ENCODE peak calls at places on chromosomes 1 and 21, in ten cellular contexts. D is suprapubic skin, Z is Karpas-422, A is fibroblast of lung, K is HCT116, H is right atrium auricular region, L is ovary, C is psoas muscle, S is astrocyte, I is endothelial cell of umbilical vein. P is an unnamed sample.
A peak's percentile ranks its signal among the peaks of the same experiment; 100 is the strongest.

GRCh38 chr1:16425125-16426025 is 11.8 kb downstream of the SPATA21 start:
- DNase-seq in D (no peak), Z (no peak), A (no peak), K (no peak), H (no peak), L (no peak), C (no peak), S (no peak), I (no peak), P (no peak)

GRCh38 chr21:38144193-38144592 is 112.6 kb upstream of the KCNJ15 start:
- DNase-seq in D (no peak), Z (no peak), A (no peak), K (no peak), H (no peak), L (no peak), C (no peak), S (no peak), I (no peak), P (no peak)

GRCh38 chr1:151537112-151537511 is 3.0 kb upstream of the TUFT1 start:
- DNase-seq in D (no peak), Z (no peak), A (peak; percentile 98), K (no peak), H (no peak), L (no peak), C (no peak), S (peak; percentile 99), I (no peak), P (no peak)

GRCh38 chr1:167631987-167632680 is 2.1 kb downstream of the RCSD1 start:
- DNase-seq in D (no peak), Z (peak; percentile 63), A (no peak), K (no peak), H (no peak), L (no peak), C (no peak), S (no peak), I (no peak), P (no peak)

GRCh38 chr1:155126494-155127104 is 1.1 kb upstream of the EFNA1 start:
- DNase-seq in D (peak; percentile 83), Z (peak; percentile 55), A (peak; percentile 39), K (no peak), H (no peak), L (no peak), C (no peak), S (peak; percentile 35), I (peak; percentile 29), P (no peak)

GRCh38 chr1:152928671-152929070 is 18.3 kb upstream of the SPRR5 start:
- DNase-seq in D (no peak), Z (no peak), A (no peak), K (no peak), H (no peak), L (no peak), C (no peak), S (no peak), I (no peak), P (no peak)

GRCh38 chr1:45397285-45397684 is 57.0 kb upstream of the MUTYH start:
- DNase-seq in D (no peak), Z (no peak), A (no peak), K (no peak), H (no peak), L (no peak), C (no peak), S (no peak), I (no peak), P (no peak)

GRCh38 chr1:90640325-90640724 is 76.8 kb downstream of the BARHL2 start:
- DNase-seq in D (no peak), Z (no peak), A (no peak), K (no peak), H (no peak), L (no peak), C (no peak), S (no peak), I (no peak), P (no peak)

GRCh38 chr1:75275107-75275506 is 140.9 kb downstream of the LHX8 start:
- DNase-seq in D (no peak), Z (no peak), A (no peak), K (no peak), H (no peak), L (no peak), C (no peak), S (peak; percentile 4), I (no peak), P (no peak)

GRCh38 chr1:15167386-15167785 is 13.8 kb downstream of the TMEM51 start:
- DNase-seq in D (no peak), Z (no peak), A (peak; percentile 61), K (no peak), H (no peak), L (no peak), C (no peak), S (no peak), I (no peak), P (no peak)

GRCh38 chr1:43319766-43320165 is 17.9 kb upstream of the MPL start:
- DNase-seq in D (no peak), Z (no peak), A (no peak), K (no peak), H (no peak), L (no peak), C (no peak), S (no peak), I (no peak), P (no peak)

GRCh38 chr1:56709269-56709880 is 64.3 kb downstream of the PRKAA2 start:
- DNase-seq in D (no peak), Z (peak; percentile 85), A (peak; percentile 76), K (peak; percentile 45), H (no peak), L (no peak), C (no peak), S (peak; percentile 23), I (peak; percentile 69), P (no peak)

GRCh38 chr1:236144446-236145150 is 2.3 kb downstream of the GPR137B start:
- DNase-seq in D (no peak), Z (peak; percentile 93), A (no peak), K (no peak), H (no peak), L (no peak), C (no peak), S (no peak), I (no peak), P (no peak)

GRCh38 chr1:196877964-196878363 is 9.9 kb upstream of the CFHR4 start:
- DNase-seq in D (no peak), Z (no peak), A (peak; percentile 20), K (no peak), H (no peak), L (no peak), C (no peak), S (peak; percentile 1), I (no peak), P (no peak)

GRCh38 chr1:35049116-35049515 is 17.4 kb upstream of the ZMYM6 start:
- DNase-seq in D (no peak), Z (peak; percentile 67), A (no peak), K (no peak), H (no peak), L (no peak), C (no peak), S (peak; percentile 65), I (no peak), P (no peak)

GRCh38 chr21:43938751-43939442 is 73.2 kb upstream of the TRAPPC10 start:
- DNase-seq in D (peak; percentile 90), Z (peak; percentile 96), A (peak; percentile 67), K (peak; percentile 27), H (peak; percentile 82), L (no peak), C (peak; percentile 84), S (peak; percentile 34), I (peak; percentile 68), P (peak; percentile 69)

GRCh38 chr1:174074757-174075156 is 52.6 kb upstream of the RC3H1 start:
- DNase-seq in D (no peak), Z (peak; percentile 58), A (peak; percentile 72), K (no peak), H (no peak), L (no peak), C (no peak), S (peak; percentile 16), I (peak; percentile 33), P (no peak)

GRCh38 chr1:84855168-84855567 is 37.8 kb downstream of the LPAR3 start:
- DNase-seq in D (no peak), Z (no peak), A (peak; percentile 66), K (no peak), H (no peak), L (no peak), C (no peak), S (peak; percentile 15), I (no peak), P (no peak)
- H3K27me3 ChIP-seq in D (no peaks in the 10 kb centered on the region), Z (no peaks in the 10 kb centered on the region), A (no peaks in the 10 kb centered on the region), K (no peaks in the 10 kb centered on the region), H (no peaks in the 10 kb centered on the region), L (no peaks in the 10 kb centered on the region), C (no peaks in the 10 kb centered on the region), S (no peaks in the 10 kb centered on the region), I (peaks cover 3% of the 10 kb centered on the region), P (no peaks in the 10 kb centered on the region)

DNA sequence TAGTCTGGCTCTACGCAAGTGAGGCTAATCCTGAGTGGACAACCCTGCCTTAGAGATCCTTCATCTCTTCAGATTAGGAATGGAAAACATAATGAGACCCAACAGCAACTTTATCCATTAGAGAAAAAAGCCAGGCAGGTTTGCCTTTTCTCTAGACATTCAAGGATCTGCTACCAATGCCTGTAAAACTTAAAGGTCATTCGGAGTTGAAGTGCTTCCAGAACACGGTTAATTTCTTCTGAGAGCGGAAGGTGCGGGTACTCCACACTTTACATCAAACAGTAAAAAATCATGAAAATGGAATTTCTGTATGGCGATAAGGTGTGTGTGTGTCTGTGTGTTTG is 65.3 kb upstream of the PRKACB start:
- DNase-seq in D (no peak), Z (no peak), A (peak; percentile 4), K (no peak), H (no peak), L (no peak), C (no peak), S (no peak), I (no peak), P (no peak)
- H3K27ac ChIP-seq in D (no peak overlapping the region), Z (no peak overlapping the region), A (peak overlapping the region; percentile 76), K (peak overlapping the region; percentile 72), H (peak overlapping the region; percentile 92), L (no peak overlapping the region), C (no peak overlapping the region), S (peak overlapping the region; percentile 73), I (peak overlapping the region; percentile 59), P (peak overlapping the region; percentile 86)

DNA sequence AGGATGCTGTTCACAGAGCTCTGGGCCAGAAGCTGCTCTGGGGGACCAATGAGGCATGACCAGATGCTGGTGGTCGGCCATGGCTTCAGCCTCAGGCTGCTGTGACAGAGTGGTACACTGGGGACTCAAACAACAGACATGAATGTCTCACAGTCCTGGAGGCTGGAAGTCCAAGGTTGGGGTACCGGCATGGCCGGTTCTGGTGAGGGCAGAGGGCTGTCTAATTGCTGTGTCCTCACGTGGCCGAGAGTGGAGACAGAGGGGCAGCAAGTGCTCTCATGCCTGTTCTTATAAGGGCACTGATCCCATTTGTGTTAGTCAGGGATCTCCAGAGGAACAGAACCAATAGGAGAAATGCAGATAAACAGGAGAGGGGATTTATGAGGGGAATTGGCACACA is 253.5 kb upstream of the C1orf174 start:
- DNase-seq in D (no peak), Z (no peak), A (no peak), K (no peak), H (no peak), L (no peak), C (no peak), S (no peak), I (no peak), P (no peak)
- H3K27me3 ChIP-seq in D (peaks cover 9% of the 10 kb centered on the region), Z (no peaks in the 10 kb centered on the region), A (no peaks in the 10 kb centered on the region), K (peaks cover 8% of the 10 kb centered on the region), H (no peaks in the 10 kb centered on the region), L (no peaks in the 10 kb centered on the region), C (peaks cover 3% of the 10 kb centered on the region), S (no peaks in the 10 kb centered on the region), I (no peaks in the 10 kb centered on the region), P (peaks cover 11% of the 10 kb centered on the region)

GRCh38 chr1:9027307-9027706 is 1.1 kb upstream of the SLC2A7 start:
- DNase-seq in D (no peak), Z (no peak), A (no peak), K (no peak), H (no peak), L (no peak), C (no peak), S (no peak), I (no peak), P (no peak)
- H3K27ac ChIP-seq in D (no peak overlapping the region), Z (no peak overlapping the region), A (no peak overlapping the region), K (no peak overlapping the region), H (no peak overlapping the region), L (no peak overlapping the region), C (no peak overlapping the region), S (no peak overlapping the region), I (no peak overlapping the region), P (no peak overlapping the region)